ENCODE peak calls at places on chromosomes 3 and 15, in four cellular contexts. Y, G, P and L are unnamed samples.

GRCh38 chr3:152517517-152517916 is 248.8 kb downstream of the MBNL1 start:
- DNase-seq in P (no peak), Y (no peak), G (no peak), L (no peak)

GRCh38 chr15:70035719-70036077 is 62.0 kb downstream of the TLE3 start:
- DNase-seq in G (no peak), Y (no peak), P (no peak), L (peak; percentile 91)

GRCh38 chr15:61657461-61657860 is 402.8 kb downstream of the VPS13C start:
- DNase-seq in P (no peak), Y (no peak), G (no peak), L (no peak)

GRCh38 chr3:37544869-37545352 is 316.8 kb upstream of the CTDSPL start:
- DNase-seq in Y (no peak), P (no peak), G (no peak), L (no peak)

GRCh38 chr3:188746291-188746783 is 425.4 kb upstream of the TPRG1 start:
- DNase-seq in G (no peak), Y (no peak), P (no peak), L (no peak)

GRCh38 chr3:183513046-183513706 is 42.3 kb downstream of the KLHL6 start:
- DNase-seq in P (no peak), Y (peak; percentile 74), G (no peak), L (no peak)

GRCh38 chr15:89018235-89018634 is 70.0 kb upstream of the ABHD2 start:
- DNase-seq in Y (no peak), P (peak; percentile 84), G (no peak), L (no peak)

GRCh38 chr15:57548835-57549234 is 42.9 kb upstream of the MYZAP start:
- DNase-seq in Y (no peak), G (no peak), P (no peak), L (no peak)

GRCh38 chr15:40762919-40763800 is 708 bp upstream of the GCHFR start:
- DNase-seq in P (peak; percentile 33), G (no peak), Y (no peak), L (no peak)

GRCh38 chr3:46858456-46858855 is 4.8 kb downstream of the MYL3 start:
- DNase-seq in G (no peak), Y (no peak), P (no peak), L (no peak)

GRCh38 chr3:8537440-8537839 is 35.8 kb downstream of the LMCD1 start:
- DNase-seq in Y (no peak), P (no peak), G (no peak), L (no peak)

GRCh38 chr15:41948499-41948898 is 23.9 kb downstream of the EHD4 start:
- DNase-seq in Y (no peak), P (no peak), G (no peak), L (no peak)

GRCh38 chr3:107431298-107432012 is 54.2 kb downstream of the CCDC54 start:
- DNase-seq in Y (peak; percentile 38), P (peak; percentile 59), G (no peak), L (no peak)

GRCh38 chr15:88426304-88426703 is 40.9 kb downstream of the MRPL46 start:
- DNase-seq in P (no peak), G (no peak), Y (no peak), L (no peak)

GRCh38 chr3:34175636-34176186 is 377.3 kb downstream of the PDCD6IP start:
- DNase-seq in G (no peak), P (no peak), Y (no peak), L (no peak)

GRCh38 chr15:37981781-37982180 is 47.3 kb downstream of the TMCO5A start:
- DNase-seq in G (no peak), P (peak; percentile 66), Y (no peak), L (no peak)

GRCh38 chr15:75620043-75620775 is 5.3 kb downstream of the SNUPN start:
- DNase-seq in P (peak; percentile 81), G (no peak), Y (no peak), L (no peak)

GRCh38 chr3:158737410-158737809 is 5.2 kb upstream of the RARRES1 start:
- DNase-seq in Y (no peak), P (no peak), G (no peak), L (no peak)

GRCh38 chr3:159733194-159733860 is 255.3 kb upstream of the IL12A start:
- DNase-seq in P (peak; percentile 56), G (peak; percentile 59), Y (no peak), L (no peak)

GRCh38 chr3:122263058-122263457 is 62.0 kb upstream of the CSTA start:
- DNase-seq in P (no peak), Y (no peak), G (no peak), L (no peak)

GRCh38 chr3:137572931-137573330 is 191.2 kb upstream of the SOX14 start:
- DNase-seq in G (no peak), Y (no peak), P (no peak), L (no peak)

DNA sequence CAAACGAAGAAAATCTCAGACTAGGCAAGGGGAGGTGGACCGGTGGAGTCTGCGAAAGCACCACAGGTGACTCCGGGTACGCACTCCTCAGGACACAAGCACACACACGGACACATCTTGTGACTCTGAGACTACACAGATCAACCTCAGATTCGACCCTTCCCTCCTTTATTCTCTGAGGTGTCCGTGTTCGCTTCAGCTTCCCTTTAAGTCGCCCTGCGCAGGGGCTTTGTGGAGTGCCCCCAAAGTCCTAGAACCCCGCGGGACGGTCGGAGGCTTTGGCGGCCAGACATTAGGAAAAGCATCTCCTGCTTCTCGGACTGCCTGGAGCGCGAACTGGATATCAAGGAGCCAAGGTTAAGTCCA is 805 bp downstream of the DGKG start:
- DNase-seq in G (no peak), P (no peak), Y (no peak), L (no peak)
- H3K4me3 ChIP-seq in G (no peak overlapping the region), P (no peak overlapping the region), Y (no peak overlapping the region), L (no peak overlapping the region)

DNA sequence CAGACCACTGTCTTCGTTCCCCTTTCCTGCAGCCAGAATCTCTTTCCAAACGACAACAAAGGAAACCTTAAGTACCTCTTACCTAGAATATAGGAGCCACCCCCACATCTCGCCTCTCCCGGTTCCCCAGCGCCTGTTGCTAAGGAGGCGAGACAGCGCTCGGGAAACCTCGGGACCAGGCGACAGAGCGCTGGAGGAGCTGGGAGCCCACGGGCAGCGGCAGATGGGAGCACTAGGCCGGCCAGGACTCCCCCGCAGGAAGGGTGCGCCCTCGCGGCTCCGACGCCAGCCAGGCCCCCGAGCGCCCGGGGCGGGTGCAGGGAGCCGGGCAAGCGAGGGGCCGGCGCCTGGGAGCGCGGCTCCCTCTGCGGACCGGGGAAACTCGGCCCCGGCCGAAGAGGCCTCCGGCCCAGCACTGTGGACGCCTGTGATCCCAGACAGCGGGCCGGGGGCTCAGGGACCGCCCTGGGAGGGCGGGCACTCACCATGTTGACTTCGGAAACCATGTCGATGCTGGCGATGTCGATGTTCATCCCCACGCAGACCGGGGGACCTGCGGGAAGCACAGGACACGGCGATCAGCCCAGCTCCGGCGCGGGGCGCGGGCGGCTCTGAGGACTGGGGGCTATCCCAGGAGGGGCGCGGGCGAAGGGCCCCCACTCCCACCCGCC is 814 bp downstream of the GABRB3 start:
- DNase-seq in Y (no peak), P (no peak), G (no peak), L (no peak)
- H3K4me3 ChIP-seq in Y (no peak overlapping the region), P (no peak overlapping the region), G (no peak overlapping the region), L (no peak overlapping the region)

GRCh38 chr15:51935466-51936118 is 36.0 kb downstream of the LEO1 start:
- DNase-seq in Y (no peak), G (no peak), P (no peak), L (peak; percentile 36)
- H3K4me3 ChIP-seq in Y (no peak overlapping the region), G (no peak overlapping the region), P (no peak overlapping the region), L (no peak overlapping the region)

GRCh38 chr15:92653366-92653765 is 2.2 kb downstream of the FAM174B start:
- DNase-seq in P (no peak), Y (no peak), G (no peak), L (no peak)

GRCh38 chr15:92652576-92652966 is 3.0 kb downstream of the FAM174B start:
- DNase-seq in P (no peak), Y (no peak), G (no peak), L (no peak)

GRCh38 chr15:92650966-92651365 is 4.6 kb downstream of the FAM174B start:
- DNase-seq in G (no peak), Y (no peak), P (no peak), L (no peak)

GRCh38 chr15:92650256-92650655 is 5.3 kb downstream of the FAM174B start:
- DNase-seq in G (no peak), P (no peak), Y (no peak), L (no peak)

DNA sequence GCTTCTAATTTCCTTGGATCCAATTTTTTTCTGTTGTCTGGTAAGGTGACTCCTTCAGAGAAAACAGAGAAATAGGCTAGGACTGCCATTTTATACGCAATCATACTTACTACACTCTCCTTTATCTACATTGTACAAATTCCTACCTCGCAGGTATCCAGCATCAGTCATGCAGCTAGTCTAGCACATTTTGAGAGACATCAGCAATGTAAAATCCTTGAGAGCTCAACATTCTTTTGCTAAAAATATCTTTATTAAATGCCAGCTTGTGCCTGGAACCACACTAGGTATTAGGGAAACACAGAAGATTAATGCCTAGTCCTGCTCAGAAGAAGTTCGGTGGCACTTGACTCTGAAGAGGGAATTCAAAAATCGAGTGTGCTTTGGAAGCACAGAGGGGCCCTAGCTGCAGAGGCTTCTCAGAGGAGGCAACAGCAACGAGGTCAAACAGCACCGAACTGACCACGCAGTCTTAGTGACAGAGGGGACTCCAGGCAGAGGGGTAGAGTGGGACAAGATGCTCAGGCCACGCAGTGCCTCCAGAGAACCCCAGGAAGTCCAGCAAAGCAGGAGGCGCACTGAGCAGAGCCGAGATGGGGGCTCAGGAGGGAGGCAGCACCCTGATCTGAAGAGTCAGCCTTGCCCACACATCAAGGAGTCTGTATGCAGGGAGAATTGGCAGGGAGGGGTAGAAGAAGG is 3.5 kb downstream of the FAM174B start:
- DNase-seq in Y (no peak), P (no peak), G (no peak), L (no peak)
- H3K4me3 ChIP-seq in Y (no peak overlapping the region), P (no peak overlapping the region), G (no peak overlapping the region), L (no peak overlapping the region)

GRCh38 chr3:27724459-27725197 is 2.5 kb upstream of the EOMES start:
- DNase-seq in G (no peak), Y (no peak), P (no peak), L (no peak)
- H3K4me3 ChIP-seq in G (no peak overlapping the region), Y (peak overlapping the region; percentile 73), P (no peak overlapping the region), L (no peak overlapping the region)

DNA sequence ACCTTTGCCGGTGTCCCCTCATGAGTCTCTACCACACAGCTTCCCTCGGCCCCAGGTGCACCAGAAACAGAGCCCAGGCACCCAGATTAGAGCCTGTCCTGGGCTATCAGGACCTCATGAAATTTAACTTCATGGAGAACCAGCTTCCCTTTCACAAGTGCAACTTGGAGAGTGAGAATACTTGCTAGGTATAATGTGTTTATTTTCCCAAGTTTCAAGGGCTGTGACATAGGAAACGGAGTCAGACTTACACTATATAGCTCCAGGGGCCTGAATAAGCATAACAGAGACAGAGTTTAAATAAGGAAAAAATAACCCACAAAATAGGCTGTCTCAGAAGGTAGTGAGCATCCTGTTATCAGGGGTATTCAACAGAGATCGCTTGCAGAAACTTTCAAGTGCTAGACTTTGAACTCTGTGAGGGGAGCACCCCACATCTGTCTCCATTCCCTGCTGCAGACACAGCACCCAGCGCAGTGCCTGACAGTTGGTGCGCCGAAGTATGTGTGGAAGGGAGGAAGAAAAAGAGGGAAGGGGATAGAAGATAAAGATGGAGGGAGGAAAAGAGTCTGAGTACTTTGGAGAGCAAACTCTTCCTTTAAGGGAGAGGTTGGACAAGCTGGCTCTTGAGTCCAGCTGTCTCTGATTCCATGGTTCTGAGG is 85.0 kb downstream of the CPN2 start:
- DNase-seq in G (no peak), P (no peak), Y (no peak), L (no peak)
- H3K4me3 ChIP-seq in G (no peak overlapping the region), P (no peak overlapping the region), Y (no peak overlapping the region), L (no peak overlapping the region)

GRCh38 chr3:143362115-143362992 is 242.8 kb downstream of the CHST2 start:
- DNase-seq in P (no peak), Y (no peak), G (no peak), L (no peak)
- H3K4me3 ChIP-seq in P (no peak overlapping the region), Y (no peak overlapping the region), G (no peak overlapping the region), L (no peak overlapping the region)